ENCODE peak calls at places on chromosomes 12 and 14, in four cellular contexts. X, N, B and V are unnamed samples.
A peak's percentile ranks its signal among the peaks of the same experiment; 100 is the strongest.

GRCh38 chr14:56482306-56482705 is 97.3 kb upstream of the TMEM260 start:
- DNase-seq in N (no peak), B (no peak), X (peak; percentile 18), V (no peak)

GRCh38 chr12:120119395-120119973 is 2.9 kb upstream of the RAB35 start:
- DNase-seq in B (no peak), N (no peak), X (peak; percentile 68), V (no peak)

GRCh38 chr12:32535260-32535999 is 136.1 kb downstream of the FGD4 start:
- DNase-seq in B (peak; percentile 57), N (peak; percentile 83), X (peak; percentile 78), V (peak; percentile 92)

GRCh38 chr14:33460119-33460518 is 490.8 kb downstream of the EGLN3 start:
- DNase-seq in B (no peak), X (peak; percentile 23), N (peak; percentile 70), V (no peak)

GRCh38 chr14:68951051-68951797 is 27.9 kb downstream of the ACTN1 start:
- DNase-seq in N (peak; percentile 99), B (peak; percentile 81), X (peak; percentile 93), V (peak; percentile 91)

GRCh38 chr14:103724116-103724515 is 8.5 kb downstream of the ZFYVE21 start:
- DNase-seq in X (no peak), B (peak; percentile 60), N (peak; percentile 88), V (peak; percentile 95)

GRCh38 chr14:100015251-100015655 is 50.0 kb upstream of the EVL start:
- DNase-seq in X (no peak), N (no peak), B (no peak), V (no peak)

GRCh38 chr14:99757331-99758070 is 35.7 kb upstream of the EML1 start:
- DNase-seq in B (no peak), X (peak; percentile 91), N (peak; percentile 67), V (no peak)

GRCh38 chr12:113967368-113967767 is 1.2 kb upstream of the RBM19 start:
- DNase-seq in N (no peak), B (no peak), X (no peak), V (no peak)

GRCh38 chr12:64780531-64781373 is 21.5 kb upstream of the GNS start:
- DNase-seq in B (no peak), X (peak; percentile 57), N (peak; percentile 64), V (peak; percentile 84)

GRCh38 chr12:82055391-82055790 is 296.2 kb upstream of the PPFIA2 start:
- DNase-seq in B (no peak), X (no peak), N (no peak), V (no peak)

GRCh38 chr12:7915911-7916403 is 20.0 kb downstream of the SLC2A3 start:
- DNase-seq in N (no peak), X (peak; percentile 16), B (no peak), V (no peak)

GRCh38 chr14:41586237-41586636 is 20.4 kb upstream of the LRFN5 start:
- DNase-seq in N (no peak), B (no peak), X (no peak), V (no peak)

GRCh38 chr14:24236689-24237462 is 4.1 kb downstream of the GMPR2 start:
- DNase-seq in N (no peak), X (no peak), B (no peak), V (no peak)

GRCh38 chr14:24238527-24239037 is 3.8 kb downstream of the TINF2 start:
- DNase-seq in N (no peak), X (no peak), B (no peak), V (no peak)

GRCh38 chr14:24237463-24237955 is 4.8 kb downstream of the GMPR2 start:
- DNase-seq in B (no peak), X (no peak), N (no peak), V (no peak)

GRCh38 chr14:24235804-24236688 is 3.3 kb downstream of the GMPR2 start:
- DNase-seq in X (no peak), N (no peak), B (no peak), V (no peak)

DNA sequence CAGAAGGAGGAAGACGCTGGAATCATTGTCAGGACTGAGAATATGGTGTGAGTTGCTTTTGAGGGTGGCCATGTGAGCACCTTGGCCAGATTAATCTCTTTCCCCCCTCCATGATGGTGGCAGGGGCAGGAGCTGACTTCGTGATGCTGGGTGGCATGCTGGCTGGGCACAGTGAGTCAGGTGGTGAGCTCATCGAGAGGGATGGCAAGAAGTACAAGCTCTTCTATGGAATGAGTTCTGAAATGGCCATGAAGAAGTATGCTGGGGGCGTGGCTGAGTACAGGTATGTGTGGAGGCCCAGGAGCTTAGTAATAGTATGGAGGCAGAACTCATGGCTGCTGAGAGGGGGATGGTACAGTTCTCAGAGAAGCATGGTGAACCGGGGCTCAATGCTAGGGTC is 4.3 kb downstream of the TINF2 start:
- DNase-seq in B (no peak), N (no peak), X (no peak), V (no peak)
- H3K4me1 ChIP-seq in B (peaks cover 34% of the 10 kb centered on the region), N (no peaks in the 10 kb centered on the region), X (peaks cover 70% of the 10 kb centered on the region), V (peaks cover 12% of the 10 kb centered on the region)

GRCh38 chr12:44749566-44749965 is 126.5 kb downstream of the NELL2 start:
- DNase-seq in B (no peak), N (no peak), X (no peak), V (no peak)

GRCh38 chr12:44748950-44749468 is 127.1 kb downstream of the NELL2 start:
- DNase-seq in X (no peak), N (no peak), B (no peak), V (no peak)

DNA sequence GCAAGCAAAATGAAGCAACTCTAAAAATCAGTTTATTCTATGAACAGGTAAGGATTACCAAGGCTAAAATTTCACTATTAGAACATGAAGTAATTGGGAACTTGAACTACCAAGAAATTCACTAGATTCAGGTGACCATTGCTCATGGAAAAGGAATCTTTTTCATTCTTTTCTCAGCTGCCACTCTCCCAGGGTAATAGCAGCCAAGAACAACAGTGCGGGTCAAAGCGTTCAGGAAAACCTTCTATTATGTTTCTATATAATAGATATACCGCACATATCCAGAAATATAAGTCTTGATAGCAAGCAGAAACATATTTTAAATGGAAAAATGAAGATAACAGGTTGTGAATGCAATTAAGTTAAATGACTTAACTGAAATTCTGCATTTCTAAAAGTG is 125.6 kb downstream of the NELL2 start:
- DNase-seq in X (no peak), B (no peak), N (no peak), V (no peak)
- H3K4me1 ChIP-seq in X (no peaks in the 10 kb centered on the region), B (no peaks in the 10 kb centered on the region), N (no peaks in the 10 kb centered on the region), V (no peaks in the 10 kb centered on the region)

GRCh38 chr14:91117960-91118359 is 4.1 kb downstream of the DGLUCY start:
- DNase-seq in N (no peak), B (no peak), X (no peak), V (no peak)
- H3K4me1 ChIP-seq in N (no peaks in the 10 kb centered on the region), B (no peaks in the 10 kb centered on the region), X (peaks cover 33% of the 10 kb centered on the region), V (peaks cover 17% of the 10 kb centered on the region)

DNA sequence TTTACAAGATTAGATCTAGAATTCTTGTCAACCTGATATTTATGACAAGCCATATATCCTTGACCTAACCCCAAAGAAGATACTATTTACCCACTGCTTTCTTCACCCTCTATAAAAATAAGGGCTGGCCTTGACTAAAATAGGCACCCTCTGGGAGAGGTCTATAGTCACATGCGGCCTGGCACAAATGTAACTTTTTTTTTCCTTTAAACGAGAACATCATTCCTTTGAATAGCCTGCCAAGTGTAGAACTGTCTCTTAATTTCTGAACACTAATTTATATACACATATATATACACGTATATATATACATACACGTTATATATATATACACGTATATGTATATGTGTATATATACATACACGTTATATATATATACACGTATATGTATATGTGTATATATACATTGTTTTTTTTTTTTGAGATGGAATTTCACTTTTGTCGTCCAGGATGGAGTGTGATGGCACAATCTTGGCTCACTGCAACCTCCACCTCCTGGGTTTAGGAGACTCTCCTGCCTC is 18.6 kb downstream of the PPTC7 start:
- DNase-seq in B (no peak), X (no peak), N (no peak), V (no peak)
- H3K4me1 ChIP-seq in B (peaks cover 49% of the 10 kb centered on the region), X (peaks cover 62% of the 10 kb centered on the region), N (no peaks in the 10 kb centered on the region), V (peaks cover 12% of the 10 kb centered on the region)

GRCh38 chr14:89721991-89722390 is 232.5 kb downstream of the EFCAB11 start:
- DNase-seq in X (no peak), B (no peak), N (no peak), V (no peak)
- H3K4me1 ChIP-seq in X (peaks cover 12% of the 10 kb centered on the region), B (no peaks in the 10 kb centered on the region), N (no peaks in the 10 kb centered on the region), V (peaks cover 3% of the 10 kb centered on the region)

GRCh38 chr14:102215522-102216250 is 76.0 kb downstream of the WDR20 start:
- DNase-seq in N (no peak), X (no peak), B (no peak), V (peak; percentile 81)
- H3K4me1 ChIP-seq in N (no peaks in the 10 kb centered on the region), X (peaks cover 30% of the 10 kb centered on the region), B (no peaks in the 10 kb centered on the region), V (peaks cover 3% of the 10 kb centered on the region)

GRCh38 chr12:132493482-132494178 is 3.7 kb downstream of the FBRSL1 start:
- DNase-seq in N (no peak), B (no peak), X (no peak), V (no peak)
- H3K4me1 ChIP-seq in N (no peaks in the 10 kb centered on the region), B (peaks cover 72% of the 10 kb centered on the region), X (peaks cover 26% of the 10 kb centered on the region), V (peaks cover 19% of the 10 kb centered on the region)

DNA sequence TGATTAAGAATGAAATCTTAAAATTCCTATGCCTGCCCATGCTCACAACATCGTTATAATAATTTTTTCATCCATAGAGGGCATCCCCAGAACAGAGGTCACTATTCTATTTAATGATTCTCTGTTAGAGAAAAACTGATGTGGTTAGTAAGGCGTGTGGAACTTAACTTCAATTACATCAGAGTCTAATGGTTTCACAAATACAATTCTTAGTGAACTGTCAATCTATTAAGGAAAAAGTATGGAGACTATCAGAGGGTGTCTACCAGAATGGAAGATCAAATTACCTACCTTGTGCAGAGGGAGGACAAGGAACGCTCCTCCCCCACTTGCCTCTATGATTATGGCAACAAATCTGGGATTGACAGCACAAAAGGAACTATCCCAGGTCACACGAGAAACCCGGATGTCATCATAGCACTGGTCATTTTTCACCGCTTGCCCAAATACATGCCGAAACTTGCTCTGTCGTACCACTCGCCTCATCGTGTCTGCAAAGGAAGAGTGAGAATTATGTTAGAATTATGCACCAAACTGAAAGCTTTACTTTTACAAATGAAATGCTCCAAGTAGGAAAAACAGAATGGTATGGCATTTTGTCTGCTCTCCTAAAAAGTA is 30.4 kb downstream of the CORO1C start:
- DNase-seq in B (no peak), X (no peak), N (no peak), V (no peak)
- H3K4me1 ChIP-seq in B (peaks cover 27% of the 10 kb centered on the region), X (peaks cover 56% of the 10 kb centered on the region), N (no peaks in the 10 kb centered on the region), V (peaks cover 25% of the 10 kb centered on the region)

GRCh38 chr12:110333201-110333600 is 52.2 kb downstream of the ATP2A2 start:
- DNase-seq in X (no peak), N (no peak), B (no peak), V (no peak)
- H3K4me1 ChIP-seq in X (peaks cover 5% of the 10 kb centered on the region), N (no peaks in the 10 kb centered on the region), B (no peaks in the 10 kb centered on the region), V (peaks cover 5% of the 10 kb centered on the region)

GRCh38 chr12:89671469-89671868 is 37.2 kb downstream of the ATP2B1 start:
- DNase-seq in B (no peak), X (peak; percentile 50), N (no peak), V (no peak)

GRCh38 chr12:89674326-89674942 is 34.2 kb downstream of the ATP2B1 start:
- DNase-seq in N (no peak), B (no peak), X (no peak), V (no peak)

GRCh38 chr12:89669197-89669596 is 39.4 kb downstream of the ATP2B1 start:
- DNase-seq in X (no peak), B (no peak), N (no peak), V (no peak)

GRCh38 chr12:89673603-89674002 is 35.0 kb downstream of the ATP2B1 start:
- DNase-seq in X (no peak), N (no peak), B (no peak), V (no peak)

GRCh38 chr12:89672589-89672979 is 36.1 kb downstream of the ATP2B1 start:
- DNase-seq in N (no peak), X (no peak), B (no peak), V (no peak)
- H3K4me1 ChIP-seq in N (no peaks in the 10 kb centered on the region), X (peaks cover 4% of the 10 kb centered on the region), B (no peaks in the 10 kb centered on the region), V (peaks cover 4% of the 10 kb centered on the region)